ENCODE peak calls at places on chromosomes 11 and 22, in five cellular contexts. X is prostate gland, A is OCI-LY7, M is colonic mucosa, L is stomach. Y is an unnamed sample.

GRCh38 chr11:662689-663274 is 25.7 kb downstream of the DRD4 start:
- DNase-seq in M (peak), A (peak), L (peak), X (no peak), Y (peak)

GRCh38 chr11:71364806-71365205 is 83.4 kb downstream of the DHCR7 start:
- DNase-seq in M (no peak), A (no peak), X (no peak), L (no peak), Y (no peak)

GRCh38 chr11:12249590-12250260 is 127.6 kb upstream of the PARVA start:
- DNase-seq in A (no peak), M (peak), L (peak), X (peak), Y (peak)

GRCh38 chr11:16110862-16111261 is 245.5 kb downstream of the SOX6 start:
- DNase-seq in X (no peak), M (no peak), A (no peak), L (no peak), Y (no peak)

GRCh38 chr11:11022126-11022730 is 164.4 kb upstream of the ZBED5 start:
- DNase-seq in M (peak), A (peak), X (no peak), L (no peak), Y (no peak)

GRCh38 chr11:112511271-112511670 is 250.6 kb upstream of the PLET1 start:
- DNase-seq in L (no peak), X (no peak), A (no peak), M (no peak), Y (no peak)

GRCh38 chr22:50584106-50585096 is 1.8 kb upstream of the CHKB start:
- DNase-seq in A (no peak), L (no peak), M (no peak), X (no peak), Y (no peak)

GRCh38 chr11:48005133-48005532 is 24.8 kb downstream of the PTPRJ start:
- DNase-seq in X (no peak), L (no peak), A (no peak), M (no peak), Y (no peak)

GRCh38 chr22:37904572-37905533 is 1.2 kb upstream of the MICALL1 start:
- DNase-seq in L (peak), X (no peak), M (peak), A (no peak), Y (no peak)

GRCh38 chr22:21593406-21594232 is 26.1 kb downstream of the UBE2L3 start:
- DNase-seq in A (no peak), L (peak), M (peak), X (no peak), Y (no peak)

GRCh38 chr11:102473543-102473942 is 21.0 kb upstream of the TMEM123 start:
- DNase-seq in M (peak), L (peak), A (no peak), X (no peak), Y (no peak)

GRCh38 chr11:87224486-87224885 is 186.8 kb downstream of the TMEM135 start:
- DNase-seq in M (no peak), X (no peak), A (no peak), L (no peak), Y (no peak)

GRCh38 chr11:134157451-134157850 is 66.3 kb downstream of the NCAPD3 start:
- DNase-seq in L (no peak), M (no peak), A (no peak), X (no peak), Y (no peak)

GRCh38 chr11:78711732-78712131 is 137.1 kb upstream of the NARS2 start:
- DNase-seq in X (no peak), A (no peak), M (no peak), L (no peak), Y (no peak)

GRCh38 chr22:25399649-25400151 is 164.8 kb upstream of the GRK3 start:
- DNase-seq in X (no peak), A (no peak), M (no peak), L (no peak), Y (no peak)

GRCh38 chr11:118609380-118610219 is 2.2 kb downstream of the PHLDB1 start:
- DNase-seq in A (no peak), L (peak), M (no peak), X (no peak), Y (no peak)

GRCh38 chr11:1878134-1879031 is 13.3 kb downstream of the PRR33 start:
- DNase-seq in L (no peak), A (no peak), M (peak), X (no peak), Y (peak)

GRCh38 chr11:15179167-15179566 is 64.4 kb downstream of the INSC start:
- DNase-seq in A (no peak), L (no peak), X (no peak), M (no peak), Y (no peak)

GRCh38 chr11:121012091-121012490 is 11.8 kb upstream of the TBCEL start:
- DNase-seq in A (no peak), L (no peak), X (no peak), M (no peak), Y (no peak)

GRCh38 chr22:18110944-18111758 is 542 bp downstream of the TUBA8 start:
- DNase-seq in A (no peak), M (no peak), L (no peak), X (no peak), Y (no peak)

GRCh38 chr11:58004664-58005063 is 19.0 kb upstream of the OR9Q1 start:
- DNase-seq in M (no peak), X (no peak), A (no peak), L (no peak), Y (no peak)

GRCh38 chr22:35489225-35489624 is 51.4 kb upstream of the RASD2 start:
- DNase-seq in X (no peak), A (no peak), M (no peak), L (no peak), Y (no peak)

GRCh38 chr11:2467695-2468055 is 22.9 kb downstream of the KCNQ1 start:
- DNase-seq in M (no peak), X (no peak), L (peak), A (no peak), Y (no peak)

GRCh38 chr11:134228625-134229024 is 4.2 kb downstream of the VPS26B start:
- DNase-seq in L (no peak), A (peak), M (no peak), X (no peak), Y (no peak)

GRCh38 chr11:32830413-32830738 is 649 bp downstream of the PRRG4 start:
- DNase-seq in L (peak), X (peak), A (no peak), M (peak), Y (no peak)

GRCh38 chr11:123577081-123577598 is 77.3 kb downstream of the SCN3B start:
- DNase-seq in L (peak), X (peak), A (peak), M (peak), Y (peak)

GRCh38 chr11:56509439-56509838 is 18.3 kb upstream of the OR5M8 start:
- DNase-seq in M (peak), A (no peak), L (no peak), X (no peak), Y (no peak)

GRCh38 chr11:22340803-22341581 is 2.8 kb downstream of the SLC17A6 start:
- DNase-seq in X (no peak), M (no peak), L (no peak), A (no peak), Y (no peak)

GRCh38 chr22:28397324-28397723 is 282.3 kb downstream of the TTC28 start:
- DNase-seq in L (no peak), X (no peak), M (no peak), A (no peak), Y (no peak)

GRCh38 chr22:32208681-32209080 is 3.8 kb upstream of the RFPL2 start:
- DNase-seq in A (no peak), M (no peak), L (no peak), X (no peak), Y (no peak)

GRCh38 chr11:126391970-126392637 is 36.6 kb downstream of the ST3GAL4 start:
- DNase-seq in X (no peak), A (peak), L (no peak), M (no peak), Y (no peak)

GRCh38 chr11:1310772-1311468 is 1.5 kb upstream of the TOLLIP start:
- DNase-seq in A (peak), X (no peak), M (no peak), L (no peak), Y (no peak)

GRCh38 chr11:17810736-17811135 is 76.2 kb downstream of the KCNC1 start:
- DNase-seq in A (no peak), X (no peak), M (no peak), L (no peak), Y (peak)

GRCh38 chr22:49824936-49825335 is 2.7 kb downstream of the BRD1 start:
- DNase-seq in M (no peak), A (no peak), X (no peak), L (no peak), Y (no peak)

GRCh38 chr11:80096736-80097135 is 655.9 kb upstream of the TENM4 start:
- DNase-seq in M (no peak), L (no peak), A (no peak), X (no peak), Y (no peak)

GRCh38 chr22:23242473-23243001 is 62.2 kb downstream of the BCR start:
- DNase-seq in M (no peak), X (no peak), L (no peak), A (no peak), Y (no peak)

GRCh38 chr11:74321487-74322188 is 10.2 kb upstream of the P4HA3 start:
- DNase-seq in X (no peak), A (peak), L (no peak), M (peak), Y (peak)

GRCh38 chr11:106961048-106961447 is 57.2 kb downstream of the GUCY1A2 start:
- DNase-seq in M (no peak), L (no peak), A (no peak), X (no peak), Y (no peak)

GRCh38 chr11:83047515-83048225 is 24.0 kb downstream of the RAB30 start:
- DNase-seq in X (no peak), L (no peak), M (no peak), A (no peak), Y (no peak)

DNA sequence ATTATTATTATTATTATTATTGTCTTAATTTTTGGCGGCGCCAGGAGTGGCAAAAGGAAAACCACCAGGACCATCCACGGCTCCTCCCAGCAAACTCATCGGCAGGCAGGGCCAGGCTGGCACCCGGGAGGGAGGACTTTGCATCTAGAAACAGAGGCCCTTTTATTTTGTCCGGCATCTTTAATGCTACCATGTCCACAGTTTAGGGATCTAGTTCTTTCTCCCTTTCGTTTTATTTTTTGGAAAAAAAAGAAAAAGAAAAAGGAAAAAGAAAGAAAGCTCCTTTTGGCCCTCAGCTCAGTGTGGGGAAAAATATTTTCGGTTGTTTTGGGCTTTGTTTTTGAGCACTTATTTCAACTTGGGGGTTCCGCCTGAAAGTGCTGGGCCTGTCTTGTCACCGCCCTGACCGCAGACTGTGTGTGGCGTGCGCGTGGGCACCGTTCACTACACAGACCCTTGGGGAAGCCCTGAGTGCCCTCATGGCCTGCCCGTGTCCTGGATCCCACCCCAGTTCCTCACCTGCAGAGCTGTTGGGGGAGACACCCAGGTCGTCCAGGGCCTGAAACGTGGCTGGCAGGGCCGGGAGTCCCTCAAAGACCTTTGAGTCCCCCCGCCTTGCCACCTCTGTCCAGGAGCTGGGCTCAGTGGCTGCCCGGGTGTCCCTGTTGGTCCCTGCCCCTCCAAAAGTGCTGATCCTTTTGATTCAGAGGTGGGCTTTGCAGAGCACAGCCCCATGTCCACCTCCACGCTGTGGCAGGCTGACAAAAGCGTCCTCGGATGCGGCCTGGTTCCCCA is 69.1 kb upstream of the PPARA start:
- DNase-seq in X (no peak), L (peak), A (no peak), M (no peak), Y (peak)
- H3K4me3 ChIP-seq in X (peak), L (peak), A (no peak), M (peak), Y (peak)

GRCh38 chr11:72867970-72868369 is 53.8 kb downstream of the ATG16L2 start:
- DNase-seq in M (no peak), A (no peak), L (no peak), X (no peak), Y (no peak)

GRCh38 chr11:72869845-72870244 is 55.6 kb downstream of the ATG16L2 start:
- DNase-seq in M (no peak), X (no peak), L (no peak), A (no peak), Y (no peak)

GRCh38 chr11:72860592-72860991 is 46.4 kb downstream of the ATG16L2 start:
- DNase-seq in X (no peak), M (no peak), A (no peak), L (no peak), Y (no peak)

GRCh38 chr11:72863091-72863490 is 48.9 kb downstream of the ATG16L2 start:
- DNase-seq in L (no peak), A (no peak), M (no peak), X (no peak), Y (no peak)

GRCh38 chr11:72864692-72865655 is 50.8 kb downstream of the ATG16L2 start:
- DNase-seq in X (no peak), M (no peak), A (no peak), L (no peak), Y (no peak)
- TF ChIP-seq CTCF in X (no peak), M (no peak), A (no peak), L (no peak), Y (no peak)

DNA sequence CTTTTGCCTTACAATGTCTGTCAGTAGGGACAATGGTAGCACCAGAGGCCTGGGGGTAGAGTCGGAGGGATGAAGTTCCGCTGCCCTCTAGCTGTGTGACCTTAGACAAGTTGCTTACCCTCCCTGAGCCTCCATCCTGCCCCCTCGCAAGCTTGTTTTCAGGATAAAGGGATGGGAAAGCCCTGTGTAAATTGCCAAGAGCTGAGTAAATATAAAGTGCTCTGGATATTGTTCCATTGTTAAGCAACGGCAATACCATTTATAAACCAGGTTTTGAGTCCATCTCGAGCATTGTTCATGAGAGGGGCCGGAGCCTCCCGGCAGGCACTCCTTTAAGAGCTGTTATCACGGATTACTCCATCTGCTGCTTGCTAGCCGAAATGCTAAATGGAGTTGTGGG is 72.9 kb downstream of the ZBTB16 start:
- DNase-seq in M (no peak), A (no peak), X (no peak), L (no peak), Y (no peak)
- H3K4me3 ChIP-seq in M (no peak), A (no peak), X (no peak), L (no peak), Y (no peak)

GRCh38 chr11:128886401-128887119 is 4.6 kb upstream of the KCNJ5 start:
- DNase-seq in M (peak), X (no peak), A (peak), L (peak), Y (peak)
- TF ChIP-seq CTCF in M (peak), X (no peak), A (peak), L (peak), Y (no peak)

GRCh38 chr11:8794126-8794525 is 111.5 kb downstream of the RPL27A start:
- DNase-seq in M (no peak), A (no peak), X (no peak), L (no peak), Y (no peak)
- H3K4me3 ChIP-seq in M (no peak), A (no peak), X (no peak), L (peak), Y (no peak)

GRCh38 chr11:132187814-132188213 is 817.4 kb downstream of the NTM start:
- DNase-seq in L (no peak), M (no peak), X (no peak), A (no peak), Y (no peak)

GRCh38 chr11:132184079-132184478 is 813.7 kb downstream of the NTM start:
- DNase-seq in A (no peak), L (no peak), X (no peak), M (no peak), Y (no peak)

GRCh38 chr11:132186193-132186592 is 815.8 kb downstream of the NTM start:
- DNase-seq in X (no peak), L (no peak), A (no peak), M (no peak), Y (no peak)

GRCh38 chr11:132187391-132187790 is 817.0 kb downstream of the NTM start:
- DNase-seq in L (no peak), A (no peak), X (no peak), M (no peak), Y (no peak)

GRCh38 chr11:132186699-132187098 is 816.3 kb downstream of the NTM start:
- DNase-seq in X (no peak), M (no peak), L (no peak), A (no peak), Y (peak)
- TF ChIP-seq CTCF in X (no peak), M (no peak), L (no peak), A (peak), Y (no peak)

GRCh38 chr22:44587911-44588310 is 89.9 kb upstream of the RTL6 start:
- DNase-seq in A (no peak), L (no peak), X (no peak), M (no peak), Y (no peak)

GRCh38 chr22:44585559-44586121 is 87.6 kb upstream of the RTL6 start:
- DNase-seq in M (no peak), X (no peak), A (no peak), L (no peak), Y (no peak)

GRCh38 chr22:44587004-44587793 is 89.2 kb upstream of the RTL6 start:
- DNase-seq in L (no peak), M (no peak), X (no peak), A (no peak), Y (no peak)

GRCh38 chr22:44588348-44588747 is 90.3 kb upstream of the RTL6 start:
- DNase-seq in X (no peak), L (no peak), A (no peak), M (no peak), Y (no peak)

DNA sequence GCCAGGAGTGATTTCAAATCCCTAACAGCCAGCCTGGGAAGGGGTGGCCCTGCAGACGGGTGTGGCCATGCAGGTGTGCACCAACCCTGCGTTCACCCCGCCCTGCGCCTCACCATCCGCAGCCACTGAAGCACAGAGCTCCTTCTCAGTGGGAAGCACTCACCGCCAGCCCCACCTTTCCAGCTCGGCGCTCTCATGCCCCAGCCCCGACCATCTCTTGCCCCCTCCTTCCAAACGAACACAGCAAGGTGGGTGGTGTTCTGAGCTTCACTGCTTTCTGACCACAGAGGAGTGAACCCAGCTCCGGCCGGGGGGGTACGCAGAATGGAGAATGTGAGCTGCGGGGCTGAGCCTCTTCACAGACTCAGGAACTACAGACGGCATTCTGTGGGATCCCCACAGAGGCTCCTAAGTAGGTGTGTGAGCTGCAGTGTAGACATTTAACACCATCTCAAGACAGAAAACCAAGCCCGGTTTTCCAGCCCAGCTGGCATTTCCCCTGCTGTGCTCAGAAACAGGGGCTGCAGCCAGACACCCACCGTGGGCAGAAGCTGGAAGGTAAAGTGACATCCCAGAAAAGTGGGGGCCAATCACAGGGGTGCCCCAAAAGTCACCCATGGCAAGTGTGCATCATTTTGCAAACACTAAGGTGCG is 88.4 kb upstream of the RTL6 start:
- DNase-seq in L (no peak), M (no peak), A (no peak), X (no peak), Y (no peak)
- H3K4me3 ChIP-seq in L (peak), M (no peak), A (no peak), X (no peak), Y (no peak)

Y was measured in testis.